ENCODE peak calls at places on chromosomes 7 and 10, in seven cellular contexts. N is GM12878, V is HCT116, K is K562, I is SK-N-SH, U is HepG2, O is H1. E is an unnamed sample.

GRCh38 chr7:151204383-151205032 is 5.8 kb downstream of the H2BK1 start:
- DNase-seq in O (no peak), N (no peak), U (no peak), K (peak), I (peak), V (no peak), E (no peak)

GRCh38 chr7:148916186-148916585 is 32.1 kb upstream of the EZH2 start:
- DNase-seq in O (no peak), I (no peak), K (no peak), N (no peak), V (no peak), U (no peak), E (no peak)

GRCh38 chr7:155007947-155008346 is 5.0 kb upstream of the PAXIP1 start:
- DNase-seq in U (peak), I (peak), K (peak), N (no peak), V (peak), O (no peak), E (no peak)

GRCh38 chr7:148481965-148482626 is 108.5 kb upstream of the C7orf33 start:
- DNase-seq in O (no peak), V (no peak), N (no peak), U (no peak), I (peak), K (no peak), E (no peak)

GRCh38 chr7:115825736-115826135 is 204.8 kb downstream of the TFEC start:
- DNase-seq in N (no peak), K (no peak), U (no peak), V (no peak), I (no peak), O (no peak), E (no peak)

GRCh38 chr10:29266641-29267040 is 22.2 kb upstream of the LYZL1 start:
- DNase-seq in V (no peak), I (peak), U (no peak), N (no peak), O (no peak), K (no peak), E (no peak)

GRCh38 chr10:92305133-92306072 is 14.4 kb downstream of the MARCHF5 start:
- DNase-seq in K (no peak), V (no peak), I (no peak), O (no peak), N (no peak), U (no peak), E (no peak)

GRCh38 chr7:2373646-2374045 is 19.0 kb downstream of the EIF3B start:
- DNase-seq in V (no peak), I (no peak), K (no peak), U (no peak), N (no peak), O (no peak), E (no peak)

GRCh38 chr10:133528296-133528844 is 1.2 kb downstream of the CYP2E1 start:
- DNase-seq in O (no peak), V (no peak), I (no peak), K (no peak), N (no peak), U (no peak), E (no peak)

GRCh38 chr10:5622586-5622985 is 43.8 kb downstream of the ASB13 start:
- DNase-seq in O (no peak), K (no peak), N (no peak), V (no peak), U (no peak), I (no peak), E (no peak)

GRCh38 chr10:86160890-86161585 is 205.6 kb downstream of the GRID1 start:
- DNase-seq in N (no peak), V (no peak), K (no peak), I (no peak), U (no peak), O (no peak), E (no peak)

GRCh38 chr10:77628906-77629730 is 8.5 kb downstream of the KCNMA1 start:
- DNase-seq in N (no peak), U (no peak), O (no peak), I (no peak), K (no peak), V (no peak), E (no peak)

GRCh38 chr7:36564500-36564899 is 159.8 kb downstream of the AOAH start:
- DNase-seq in O (no peak), V (no peak), K (no peak), I (peak), N (no peak), U (no peak), E (no peak)

GRCh38 chr7:31108097-31108657 is 56.1 kb downstream of the ADCYAP1R1 start:
- DNase-seq in V (no peak), O (no peak), I (no peak), N (no peak), U (no peak), K (no peak), E (no peak)

GRCh38 chr10:15309221-15309620 is 61.9 kb downstream of the FAM171A1 start:
- DNase-seq in O (no peak), N (no peak), V (no peak), U (no peak), I (no peak), K (no peak), E (no peak)

GRCh38 chr10:124387078-124387874 is 31.4 kb downstream of the OAT start:
- DNase-seq in O (no peak), V (no peak), I (peak), N (no peak), K (no peak), U (no peak), E (no peak)

GRCh38 chr7:100567045-100567730 is 6.5 kb downstream of the SAP25 start:
- DNase-seq in O (no peak), N (no peak), V (no peak), I (no peak), U (no peak), K (no peak), E (no peak)

GRCh38 chr10:91590142-91590903 is 42.5 kb downstream of the PPP1R3C start:
- DNase-seq in V (no peak), K (no peak), N (no peak), I (no peak), U (no peak), O (no peak), E (no peak)

GRCh38 chr10:51718804-51719291 is 19.5 kb upstream of the CSTF2T start:
- DNase-seq in N (no peak), O (no peak), V (no peak), I (no peak), U (no peak), K (no peak), E (no peak)

GRCh38 chr10:127338391-127339108 is 142.2 kb upstream of the INSYN2A start:
- DNase-seq in O (no peak), V (no peak), U (no peak), N (no peak), K (no peak), I (no peak), E (no peak)

GRCh38 chr10:110304394-110304779 is 333 bp downstream of the SMNDC1 start:
- DNase-seq in O (no peak), I (no peak), K (peak), U (no peak), N (no peak), V (no peak), E (no peak)

GRCh38 chr10:13891542-13892431 is 305.0 kb downstream of the PRPF18 start:
- DNase-seq in N (no peak), U (no peak), I (peak), O (no peak), K (no peak), V (no peak), E (no peak)

GRCh38 chr10:9189448-9189847 is 1135.0 kb downstream of the GATA3 start:
- DNase-seq in K (no peak), V (no peak), N (no peak), O (no peak), U (no peak), I (no peak), E (no peak)

GRCh38 chr7:21603972-21604749 is 61.3 kb downstream of the DNAH11 start:
- DNase-seq in O (no peak), K (no peak), U (no peak), V (no peak), N (peak), I (no peak), E (no peak)

GRCh38 chr10:78740976-78741375 is 327.8 kb upstream of the ZMIZ1 start:
- DNase-seq in K (no peak), V (no peak), O (no peak), U (no peak), N (no peak), I (no peak), E (no peak)

GRCh38 chr7:157320607-157320979 is 16.2 kb upstream of the DNAJB6 start:
- DNase-seq in V (no peak), N (no peak), K (no peak), O (no peak), I (no peak), U (no peak), E (no peak)

GRCh38 chr7:70925411-70926115 is 206.4 kb upstream of the GALNT17 start:
- DNase-seq in U (no peak), O (no peak), N (no peak), K (no peak), V (no peak), I (no peak), E (peak)

GRCh38 chr10:105952153-105952552 is 1212.4 kb downstream of the SORCS1 start:
- DNase-seq in O (peak), N (peak), V (no peak), I (no peak), K (no peak), U (no peak), E (peak)

GRCh38 chr10:80015911-80016590 is 62.4 kb upstream of the TMEM254 start:
- DNase-seq in I (no peak), N (no peak), O (no peak), K (no peak), U (no peak), V (no peak), E (no peak)

GRCh38 chr10:3100856-3101640 is 33.7 kb downstream of the PFKP start:
- DNase-seq in V (no peak), I (no peak), N (no peak), K (no peak), O (no peak), U (no peak), E (no peak)

GRCh38 chr10:3105166-3105565 is 37.8 kb downstream of the PFKP start:
- DNase-seq in O (no peak), U (no peak), I (no peak), V (no peak), K (no peak), N (no peak), E (no peak)

GRCh38 chr10:3103646-3104045 is 36.3 kb downstream of the PFKP start:
- DNase-seq in U (no peak), O (no peak), I (no peak), N (no peak), K (no peak), V (no peak), E (no peak)

GRCh38 chr10:3104251-3104918 is 37.0 kb downstream of the PFKP start:
- DNase-seq in I (no peak), K (no peak), O (no peak), U (no peak), N (no peak), V (no peak), E (no peak)

DNA sequence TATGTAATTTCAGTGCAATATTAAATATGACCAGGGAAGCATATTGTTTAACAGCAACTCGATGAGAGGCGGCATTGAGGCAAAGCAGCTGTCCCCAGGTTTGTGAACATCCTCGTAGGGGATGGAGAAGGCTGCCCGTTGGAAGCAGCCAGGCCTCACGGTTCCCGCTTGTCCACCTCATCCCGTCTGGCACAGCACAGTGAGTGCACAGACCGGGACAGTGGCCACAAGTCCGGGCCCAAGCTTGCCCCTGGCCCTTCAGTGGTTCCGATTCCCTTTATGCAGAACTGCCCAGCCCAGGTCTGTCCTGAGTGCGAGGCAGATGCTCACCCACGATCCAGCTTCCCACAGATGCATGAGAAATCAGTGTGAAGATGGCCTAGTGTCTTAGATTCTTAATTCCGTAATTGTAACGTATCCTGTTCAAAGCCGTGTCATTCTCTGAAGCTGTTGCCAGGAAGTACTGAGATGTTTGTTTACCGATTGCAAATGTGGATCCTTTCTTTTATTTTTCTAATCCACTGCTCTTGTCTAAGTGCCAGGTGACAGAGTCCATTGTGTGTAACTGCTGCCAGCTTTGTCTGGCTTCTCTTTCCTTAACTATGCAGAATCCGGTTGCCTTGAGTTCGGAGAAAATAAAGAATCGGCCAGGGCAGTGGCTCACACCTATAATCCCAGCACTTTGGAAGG is 35.5 kb downstream of the PFKP start:
- DNase-seq in N (no peak), K (no peak), U (peak), V (no peak), O (no peak), I (no peak), E (no peak)
- TF ChIP-seq JUND in N (no peak), K (no peak), U (no peak), V (no peak), O (no peak), I (no peak), E (no peak)

GRCh38 chr10:71831646-71832552 is 19.2 kb downstream of the PSAP start:
- DNase-seq in V (no peak), U (no peak), K (no peak), O (no peak), N (no peak), I (no peak), E (no peak)
- TF ChIP-seq JUND in V (no peak), U (no peak), K (no peak), O (no peak), N (no peak), I (no peak), E (no peak)

DNA sequence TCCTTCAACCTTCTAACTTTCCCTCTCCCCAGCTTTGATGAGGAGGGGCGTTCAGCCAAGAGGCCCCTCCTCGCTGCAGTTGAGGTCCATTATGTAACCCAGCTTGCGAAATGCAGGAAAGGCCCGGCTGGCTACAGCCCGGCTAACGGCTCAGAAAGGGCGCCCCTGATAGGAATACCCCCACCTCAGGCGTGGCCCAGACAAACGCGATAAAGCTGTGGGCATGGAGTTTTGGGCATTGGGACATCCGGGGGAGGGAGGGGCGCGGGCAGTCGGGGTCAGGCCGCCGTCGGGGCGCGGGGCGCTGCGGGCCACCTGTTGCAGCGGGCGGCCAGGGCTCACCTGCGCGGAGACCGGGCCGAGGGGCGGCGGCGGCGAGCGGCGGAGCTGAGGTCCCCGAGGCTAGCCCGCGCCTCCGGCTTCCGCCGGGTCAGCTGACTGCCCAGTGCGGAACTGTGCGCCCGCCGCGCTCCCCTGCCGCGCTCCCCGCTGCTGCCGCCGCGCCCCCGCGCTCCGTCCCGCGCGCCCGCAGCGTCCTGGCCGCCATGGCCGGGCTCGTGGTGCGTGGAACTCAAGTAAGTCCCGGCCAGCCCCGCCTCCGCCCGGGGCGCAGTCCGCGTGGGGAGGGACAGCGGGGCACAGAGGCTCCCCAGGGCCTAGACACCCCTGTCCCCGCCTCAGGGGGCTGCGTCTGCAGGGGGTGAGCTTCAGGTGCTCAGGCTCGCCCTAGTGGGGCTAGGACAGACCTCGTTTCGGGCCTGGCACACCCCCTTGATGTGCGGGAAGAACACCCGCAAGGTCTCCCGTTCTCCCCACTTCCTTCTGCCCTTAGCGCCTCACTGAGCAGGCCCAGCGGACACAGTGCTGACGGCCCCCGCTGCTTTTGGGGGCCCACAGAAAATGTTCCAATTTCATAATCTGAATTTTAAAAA is at the start of gene LRMDA:
- DNase-seq in I (peak), U (peak), K (no peak), O (no peak), N (no peak), V (no peak), E (no peak)
- TF ChIP-seq JUND in I (no peak), U (no peak), K (no peak), O (no peak), N (no peak), V (no peak), E (no peak)

GRCh38 chr7:118169146-118169545 is 14.8 kb upstream of the LSM8 start:
- DNase-seq in K (no peak), I (no peak), O (no peak), V (no peak), N (no peak), U (no peak), E (no peak)
- TF ChIP-seq JUND in K (no peak), I (no peak), O (no peak), V (no peak), N (no peak), U (no peak), E (no peak)